ENCODE peak calls at places on chromosomes 16 and 17, in five cellular contexts. W is fibroblast of lung; L is heart left ventricle; Y is effector memory CD4-positive, alpha-beta T cell; A is psoas muscle. U is an unnamed sample. For H3K36me3, the result is how much of the 10 kb centered on the place peaks cover.

GRCh38 chr16:4370570-4371480 is 823 bp upstream of the VASN start:
- DNase-seq in W (peak), L (peak), Y (no peak), A (peak), U (no peak)

GRCh38 chr17:64544742-64545141 is 38.0 kb downstream of the CEP95 start:
- DNase-seq in W (no peak), L (no peak), Y (no peak), A (no peak), U (no peak)

GRCh38 chr16:20349615-20350014 is 2.9 kb downstream of the UMOD start:
- DNase-seq in W (no peak), L (no peak), Y (no peak), A (no peak), U (no peak)

GRCh38 chr17:5892897-5893656 is 177.1 kb upstream of the WSCD1 start:
- DNase-seq in W (no peak), L (no peak), Y (no peak), A (no peak), U (no peak)

GRCh38 chr16:49491111-49491670 is 117.6 kb downstream of the C16orf78 start:
- DNase-seq in W (no peak), L (no peak), Y (no peak), A (peak), U (no peak)

GRCh38 chr16:29664133-29664912 is 1.3 kb downstream of the SPN start:
- DNase-seq in W (no peak), L (no peak), Y (peak), A (no peak), U (peak)

GRCh38 chr17:55444471-55445441 is 23.1 kb upstream of the MMD start:
- DNase-seq in W (peak), L (no peak), Y (no peak), A (no peak), U (no peak)

GRCh38 chr16:84850714-84851113 is 30.9 kb downstream of the CRISPLD2 start:
- DNase-seq in W (no peak), L (no peak), Y (no peak), A (no peak), U (no peak)

GRCh38 chr17:74922694-74923537 is at the start of gene USH1G:
- DNase-seq in W (no peak), L (no peak), Y (no peak), A (no peak), U (no peak)

GRCh38 chr17:69058165-69058564 is 2.6 kb downstream of the ABCA9 start:
- DNase-seq in W (no peak), L (no peak), Y (no peak), A (no peak), U (no peak)

GRCh38 chr17:40315206-40315605 is 6.2 kb downstream of the RARA start:
- DNase-seq in W (no peak), L (no peak), Y (no peak), A (peak), U (no peak)

GRCh38 chr16:1688807-1689560 is 10.9 kb downstream of the JPT2 start:
- DNase-seq in W (peak), L (peak), Y (no peak), A (no peak), U (no peak)

GRCh38 chr16:63617990-63618763 is 1503.7 kb downstream of the CDH11 start:
- DNase-seq in W (peak), L (peak), Y (no peak), A (peak), U (no peak)

GRCh38 chr16:50525716-50526115 is 22.5 kb upstream of the NKD1 start:
- DNase-seq in W (no peak), L (peak), Y (no peak), A (no peak), U (no peak)

GRCh38 chr17:6706996-6707395 is 6.2 kb downstream of the SLC13A5 start:
- DNase-seq in W (no peak), L (no peak), Y (no peak), A (no peak), U (no peak)

GRCh38 chr17:51012538-51012937 is 108.1 kb downstream of the SPAG9 start:
- DNase-seq in W (no peak), L (no peak), Y (no peak), A (no peak), U (no peak)

GRCh38 chr17:42924891-42925290 is 24.3 kb downstream of the G6PC1 start:
- DNase-seq in W (no peak), L (no peak), Y (no peak), A (no peak), U (no peak)

GRCh38 chr16:23107117-23107516 is 42.1 kb downstream of the USP31 start:
- DNase-seq in W (no peak), L (no peak), Y (no peak), A (no peak), U (no peak)

GRCh38 chr16:31006086-31006385 is 4.4 kb downstream of the STX1B start:
- DNase-seq in W (no peak), L (no peak), Y (no peak), A (no peak), U (no peak)

GRCh38 chr17:31573047-31573446 is 181.6 kb downstream of the RAB11FIP4 start:
- DNase-seq in W (no peak), L (no peak), Y (no peak), A (no peak), U (no peak)

GRCh38 chr16:57736419-57737281 is 1.1 kb downstream of the KATNB1 start:
- DNase-seq in W (peak), L (no peak), Y (peak), A (no peak), U (peak)

GRCh38 chr17:45221081-45221996 is at the start of gene FMNL1:
- DNase-seq in W (no peak), L (peak), Y (peak), A (peak), U (peak)

GRCh38 chr16:89297156-89297869 is 79.8 kb downstream of the ZNF778 start:
- DNase-seq in W (no peak), L (no peak), Y (no peak), A (no peak), U (no peak)
- H3K27ac ChIP-seq in W (peak), L (no peak), Y (no peak), A (no peak), U (no peak)

GRCh38 chr17:56893503-56893902 is 20.3 kb downstream of the TRIM25 start:
- DNase-seq in W (no peak), L (no peak), Y (no peak), A (no peak), U (no peak)

GRCh38 chr17:56890390-56890789 is 23.5 kb downstream of the TRIM25 start:
- DNase-seq in W (no peak), L (no peak), Y (no peak), A (no peak), U (no peak)

GRCh38 chr17:56891751-56892150 is 22.1 kb downstream of the TRIM25 start:
- DNase-seq in W (no peak), L (no peak), Y (peak), A (peak), U (peak)

GRCh38 chr17:56890906-56891674 is 22.8 kb downstream of the TRIM25 start:
- DNase-seq in W (no peak), L (no peak), Y (no peak), A (no peak), U (no peak)

GRCh38 chr17:56892333-56892732 is 21.5 kb downstream of the TRIM25 start:
- DNase-seq in W (no peak), L (no peak), Y (no peak), A (no peak), U (no peak)
- H3K36me3 ChIP-seq in W (under half), L (half or more), Y (half or more), A (under half), U (under half)

GRCh38 chr16:54033747-54034146 is 252.8 kb downstream of the IRX3 start:
- DNase-seq in W (no peak), L (no peak), Y (no peak), A (no peak), U (no peak)
- H3K27ac ChIP-seq in W (no peak), L (no peak), Y (no peak), A (no peak), U (no peak)

GRCh38 chr16:24801761-24802302 is 43.9 kb upstream of the SLC5A11 start:
- DNase-seq in W (peak), L (no peak), Y (no peak), A (no peak), U (no peak)

GRCh38 chr16:24805484-24805883 is 40.3 kb upstream of the SLC5A11 start:
- DNase-seq in W (no peak), L (no peak), Y (no peak), A (no peak), U (no peak)

GRCh38 chr16:24800586-24800985 is 45.2 kb upstream of the SLC5A11 start:
- DNase-seq in W (peak), L (no peak), Y (no peak), A (no peak), U (no peak)
- H3K36me3 ChIP-seq in W (under half), L (half or more), Y (half or more), A (under half), U (half or more)

GRCh38 chr17:73286863-73287296 is 24.9 kb downstream of the CDC42EP4 start:
- DNase-seq in W (peak), L (no peak), Y (no peak), A (no peak), U (no peak)

GRCh38 chr17:73290399-73291259 is 21.2 kb downstream of the CDC42EP4 start:
- DNase-seq in W (no peak), L (no peak), Y (no peak), A (no peak), U (no peak)

GRCh38 chr17:73289549-73290254 is 22.1 kb downstream of the CDC42EP4 start:
- DNase-seq in W (no peak), L (no peak), Y (no peak), A (no peak), U (no peak)

GRCh38 chr17:73285916-73286862 is 24.5 kb upstream of the CPSF4L start:
- DNase-seq in W (no peak), L (no peak), Y (no peak), A (no peak), U (no peak)

DNA sequence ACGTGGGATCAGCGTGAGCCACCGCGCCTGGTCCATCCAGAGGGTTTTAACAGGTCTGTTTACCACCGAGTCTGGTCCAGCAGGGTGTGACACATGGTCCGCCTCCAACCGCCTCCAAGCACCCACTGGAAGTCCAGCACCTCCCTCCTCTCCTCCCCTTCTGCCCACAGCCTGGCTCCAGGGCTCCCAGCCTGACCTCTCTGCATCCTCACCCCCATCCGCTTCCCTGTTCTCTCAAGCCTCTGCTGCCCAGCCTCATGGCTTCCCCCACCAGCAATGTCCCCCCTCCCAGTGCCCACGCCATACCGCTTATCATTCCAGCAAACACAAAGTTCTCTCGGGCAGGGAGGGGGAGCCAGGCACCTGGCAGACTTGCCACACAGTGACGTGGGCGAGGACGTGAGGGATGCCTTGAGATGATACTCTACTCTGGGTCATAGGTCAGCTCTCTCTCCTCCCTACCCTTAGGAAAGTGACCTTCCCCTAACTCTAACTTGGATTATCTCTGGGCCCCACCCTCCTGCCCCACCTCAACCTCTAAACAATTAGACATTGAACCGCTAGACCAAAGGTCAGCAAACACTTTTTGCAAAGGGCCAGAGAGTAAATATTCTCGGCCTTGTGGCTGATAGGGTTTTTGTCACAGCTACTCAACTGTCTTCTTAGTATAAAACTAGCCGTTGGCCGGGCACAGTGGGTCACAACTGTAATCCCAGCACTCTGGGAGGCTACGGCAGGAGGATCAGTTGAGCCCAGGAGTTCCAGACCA is 23.1 kb downstream of the CDC42EP4 start:
- DNase-seq in W (no peak), L (peak), Y (no peak), A (peak), U (no peak)
- H3K27ac ChIP-seq in W (peak), L (peak), Y (no peak), A (peak), U (no peak)

GRCh38 chr17:21005803-21006202 is 37.0 kb downstream of the USP22 start:
- DNase-seq in W (peak), L (no peak), Y (no peak), A (peak), U (no peak)
- H3K36me3 ChIP-seq in W (under half), L (half or more), Y (half or more), A (under half), U (half or more)

GRCh38 chr17:38710603-38710962 is 5.5 kb downstream of the MLLT6 start:
- DNase-seq in W (no peak), L (no peak), Y (no peak), A (no peak), U (no peak)

GRCh38 chr17:38710985-38711384 is 5.9 kb downstream of the MLLT6 start:
- DNase-seq in W (no peak), L (no peak), Y (no peak), A (no peak), U (no peak)

GRCh38 chr17:38713456-38713855 is 8.4 kb downstream of the MLLT6 start:
- DNase-seq in W (no peak), L (no peak), Y (no peak), A (no peak), U (no peak)

GRCh38 chr17:38712593-38712992 is 7.5 kb downstream of the MLLT6 start:
- DNase-seq in W (no peak), L (no peak), Y (no peak), A (no peak), U (no peak)

GRCh38 chr17:38711792-38712571 is 6.9 kb downstream of the MLLT6 start:
- DNase-seq in W (no peak), L (no peak), Y (no peak), A (no peak), U (no peak)
- H3K27ac ChIP-seq in W (no peak), L (no peak), Y (no peak), A (peak), U (no peak)

GRCh38 chr16:11211977-11212818 is 43.8 kb downstream of the SOCS1 start:
- DNase-seq in W (no peak), L (no peak), Y (no peak), A (no peak), U (no peak)
- H3K36me3 ChIP-seq in W (under half), L (under half), Y (under half), A (under half), U (under half)